ENCODE peak calls at places on chromosomes 2 and 18, in six cellular contexts. V is body of pancreas, M is thoracic aorta, K is upper lobe of right lung, U is transverse colon, B is ascending aorta. Z is an unnamed sample. For H3K4me1 and H3K36me3, the result is how much of the 10 kb centered on the place peaks cover.

GRCh38 chr2:217332866-217333265 is 473.0 kb upstream of the TNP1 start:
- DNase-seq in V (no peak), U (no peak), B (no peak), K (no peak), M (no peak), Z (no peak)

GRCh38 chr2:71581015-71581414 is 127.7 kb downstream of the DYSF start:
- DNase-seq in U (no peak), M (no peak), V (no peak), K (no peak), B (no peak), Z (no peak)

GRCh38 chr18:13439475-13439874 is 220.9 kb downstream of the LDLRAD4 start:
- DNase-seq in U (no peak), K (no peak), M (no peak), B (no peak), V (no peak), Z (peak)

GRCh38 chr2:80302001-80302464 is 2.5 kb downstream of the LRRTM1 start:
- DNase-seq in V (no peak), B (no peak), K (no peak), M (no peak), U (no peak), Z (no peak)

GRCh38 chr2:66563473-66563872 is 128.5 kb downstream of the MEIS1 start:
- DNase-seq in V (no peak), U (no peak), K (no peak), B (no peak), M (no peak), Z (no peak)

GRCh38 chr18:10912790-10913560 is 236.4 kb downstream of the PIEZO2 start:
- DNase-seq in M (no peak), V (no peak), U (no peak), B (no peak), K (no peak), Z (no peak)

GRCh38 chr2:234960091-234961088 is 8.6 kb downstream of the SH3BP4 start:
- DNase-seq in B (no peak), U (no peak), K (peak), V (peak), M (no peak), Z (no peak)

GRCh38 chr2:15642334-15643208 is 50.9 kb downstream of the DDX1 start:
- DNase-seq in U (no peak), V (no peak), K (no peak), M (no peak), B (no peak), Z (no peak)

GRCh38 chr2:127637725-127638252 is 8.2 kb upstream of the GPR17 start:
- DNase-seq in V (no peak), K (no peak), B (no peak), M (no peak), U (no peak), Z (no peak)

GRCh38 chr2:12036640-12036983 is 290.2 kb downstream of the LPIN1 start:
- DNase-seq in M (no peak), K (no peak), B (no peak), U (no peak), V (no peak), Z (no peak)

GRCh38 chr2:205783872-205784510 is 101.7 kb downstream of the NRP2 start:
- DNase-seq in B (no peak), V (no peak), K (no peak), M (no peak), U (no peak), Z (no peak)

GRCh38 chr2:205786976-205787375 is 104.7 kb downstream of the NRP2 start:
- DNase-seq in U (no peak), B (no peak), M (no peak), V (no peak), K (no peak), Z (no peak)

GRCh38 chr2:205792908-205793307 is 110.6 kb downstream of the NRP2 start:
- DNase-seq in U (no peak), V (no peak), B (no peak), K (no peak), M (no peak), Z (no peak)

GRCh38 chr2:205785507-205786222 is 103.4 kb downstream of the NRP2 start:
- DNase-seq in U (no peak), B (no peak), V (no peak), K (no peak), M (no peak), Z (no peak)

GRCh38 chr2:205787761-205788160 is 105.5 kb downstream of the NRP2 start:
- DNase-seq in U (no peak), K (no peak), M (no peak), V (no peak), B (no peak), Z (no peak)
- H3K4me1 ChIP-seq in U (under half), K (under half), M (under half), V (under half), B (under half), Z (under half)

GRCh38 chr2:219505585-219505984 is 6.9 kb downstream of the GMPPA start:
- DNase-seq in K (no peak), U (no peak), B (no peak), M (no peak), V (no peak), Z (no peak)

GRCh38 chr2:219507555-219508443 is 6.5 kb upstream of the ASIC4 start:
- DNase-seq in B (no peak), V (no peak), M (no peak), U (no peak), K (no peak), Z (no peak)

GRCh38 chr2:219508444-219508734 is 5.9 kb upstream of the ASIC4 start:
- DNase-seq in K (no peak), M (no peak), V (no peak), U (no peak), B (no peak), Z (no peak)

GRCh38 chr2:219506153-219506801 is 7.6 kb downstream of the GMPPA start:
- DNase-seq in K (no peak), U (no peak), B (no peak), V (no peak), M (no peak), Z (no peak)

GRCh38 chr2:219506802-219507554 is 7.3 kb upstream of the ASIC4 start:
- DNase-seq in U (no peak), V (no peak), M (no peak), B (no peak), K (no peak), Z (no peak)
- H3K36me3 ChIP-seq in U (under half), V (under half), M (under half), B (under half), K (under half), Z (under half)

DNA sequence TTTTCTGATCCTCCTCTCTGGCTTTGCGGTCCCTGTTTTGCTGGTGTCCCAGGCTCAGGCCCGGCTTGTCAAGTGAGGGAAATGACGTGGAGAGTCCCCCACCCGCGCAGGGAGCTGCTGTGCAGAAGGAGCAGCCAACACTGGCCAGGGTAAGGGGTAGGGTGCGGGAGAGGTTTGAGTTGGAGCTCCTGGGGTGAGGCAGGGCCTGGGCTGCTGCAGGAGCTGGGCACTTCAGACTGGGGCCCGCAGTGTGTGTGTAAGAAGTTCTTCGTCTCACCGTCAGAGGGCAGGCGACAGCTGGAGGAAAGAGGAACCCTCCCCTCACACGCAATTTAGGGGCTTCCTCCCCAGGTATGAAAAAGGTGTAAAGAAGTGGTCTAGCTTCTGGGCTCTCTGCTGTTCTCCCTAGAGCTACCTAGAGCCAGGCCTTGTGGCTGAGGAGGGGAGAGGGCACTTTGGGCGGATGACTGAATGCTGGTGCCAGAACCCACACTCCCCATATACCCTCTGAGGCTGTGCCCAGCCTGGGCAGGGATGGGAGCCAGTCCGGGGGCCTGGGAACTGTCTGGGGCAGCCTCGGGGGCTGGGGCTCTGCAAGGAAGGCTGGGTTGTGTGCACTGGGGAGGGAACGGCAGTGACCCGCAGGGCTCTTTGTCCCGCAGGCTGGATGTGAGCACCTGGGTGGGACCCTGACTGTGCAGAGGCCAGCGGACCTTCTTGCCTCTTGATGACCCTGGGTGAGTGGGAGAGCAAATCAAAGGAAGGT is 11.8 kb downstream of the CELF4 start:
- DNase-seq in U (no peak), M (no peak), V (no peak), K (peak), B (no peak), Z (no peak)
- TF ChIP-seq CTCF in U (no peak), M (no peak), V (no peak), K (no peak), B (no peak), Z (no peak)

GRCh38 chr2:85711578-85712060 is 17.5 kb downstream of the GNLY start:
- DNase-seq in K (no peak), U (no peak), B (no peak), V (no peak), M (no peak), Z (peak)

GRCh38 chr2:85707304-85707703 is 13.1 kb downstream of the GNLY start:
- DNase-seq in U (peak), V (peak), B (peak), M (no peak), K (no peak), Z (peak)

GRCh38 chr2:85710687-85711577 is 16.8 kb downstream of the GNLY start:
- DNase-seq in M (no peak), B (no peak), U (peak), K (peak), V (no peak), Z (no peak)

GRCh38 chr2:85708641-85709040 is 14.5 kb downstream of the GNLY start:
- DNase-seq in M (no peak), U (no peak), B (no peak), V (no peak), K (no peak), Z (no peak)

GRCh38 chr2:85709385-85709784 is 15.2 kb downstream of the GNLY start:
- DNase-seq in M (no peak), V (no peak), U (no peak), B (no peak), K (no peak), Z (no peak)
- H3K4me1 ChIP-seq in M (half or more), V (under half), U (under half), B (under half), K (half or more), Z (under half)

DNA sequence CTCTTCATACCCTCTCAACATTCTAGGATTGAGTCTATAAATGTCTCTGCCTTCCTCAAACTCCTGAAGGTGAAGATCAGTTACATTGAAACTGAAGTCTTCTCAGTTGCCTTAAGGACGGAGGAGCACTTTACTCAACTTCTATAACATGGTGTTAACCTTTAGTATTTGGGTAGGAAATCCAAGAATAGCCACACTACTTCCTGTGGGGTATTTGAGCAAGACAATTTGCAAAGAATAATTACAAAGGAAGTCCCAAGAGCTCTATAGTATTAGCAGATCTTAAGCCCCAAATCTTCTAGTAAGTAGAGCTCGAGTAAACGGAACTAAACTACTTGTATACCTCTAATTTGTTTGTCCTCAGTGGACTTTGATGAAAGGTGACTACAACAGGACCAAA is 80.9 kb downstream of the SP100 start:
- DNase-seq in K (no peak), V (no peak), U (no peak), M (no peak), B (no peak), Z (no peak)
- H3K36me3 ChIP-seq in K (half or more), V (under half), U (under half), M (under half), B (half or more), Z (under half)

Z was measured in adrenal gland.